ENCODE peak calls at places on chromosomes 12 and 14, in four cellular contexts. X is left ventricle myocardium inferior; D is keratinocyte; P is CD8-positive, alpha-beta T cell. O is an unnamed sample. For H3K36me3 and H3K4me1, the result is how much of the 10 kb centered on the place peaks cover.

GRCh38 chr14:39247256-39247655 is 13.5 kb downstream of the MIA2 start:
- DNase-seq in D (no peak), P (no peak), X (no peak), O (no peak)

GRCh38 chr12:72570601-72571000 is 298.4 kb downstream of the TRHDE start:
- DNase-seq in D (no peak), P (no peak), X (no peak), O (no peak)

GRCh38 chr12:132377147-132377546 is 47.8 kb upstream of the GALNT9 start:
- DNase-seq in P (no peak), X (no peak), D (no peak), O (no peak)

GRCh38 chr14:104096751-104097700 is 11.5 kb downstream of the ASPG start:
- DNase-seq in D (no peak), X (no peak), P (no peak), O (no peak)

GRCh38 chr14:74945261-74945851 is 10.0 kb downstream of the PGF start:
- DNase-seq in P (no peak), D (no peak), X (no peak), O (peak)

GRCh38 chr14:90489306-90489705 is 92.5 kb downstream of the CALM1 start:
- DNase-seq in P (no peak), X (no peak), D (no peak), O (no peak)

GRCh38 chr12:93319523-93320045 is 58.1 kb upstream of the NUDT4 start:
- DNase-seq in D (no peak), X (no peak), P (no peak), O (no peak)

GRCh38 chr12:78359530-78359929 is 505.0 kb upstream of the SYT1 start:
- DNase-seq in P (no peak), X (no peak), D (no peak), O (no peak)

GRCh38 chr12:69655616-69656336 is 43.3 kb downstream of the BEST3 start:
- DNase-seq in D (no peak), X (no peak), P (no peak), O (peak)

GRCh38 chr12:12051668-12052067 is 19.1 kb upstream of the BCL2L14 start:
- DNase-seq in D (no peak), X (no peak), P (no peak), O (no peak)

GRCh38 chr14:68623307-68623706 is 169.6 kb downstream of the ZFP36L1 start:
- DNase-seq in X (no peak), P (no peak), D (no peak), O (no peak)

GRCh38 chr14:23633160-23633701 is 2.9 kb upstream of the DHRS2 start:
- DNase-seq in D (no peak), X (no peak), P (no peak), O (no peak)

GRCh38 chr12:92340441-92341332 is 195.0 kb upstream of the BTG1 start:
- DNase-seq in P (no peak), D (peak), X (no peak), O (no peak)

GRCh38 chr14:73795974-73796373 is 55.7 kb upstream of the PTGR2 start:
- DNase-seq in D (no peak), P (no peak), X (no peak), O (peak)

GRCh38 chr14:68782091-68782981 is 10.5 kb downstream of the ZFP36L1 start:
- DNase-seq in P (peak), D (no peak), X (no peak), O (peak)

GRCh38 chr12:30862486-30862885 is 64.1 kb upstream of the TSPAN11 start:
- DNase-seq in P (no peak), X (peak), D (no peak), O (no peak)

GRCh38 chr12:4909397-4909733 is 340 bp upstream of the KCNA1 start:
- DNase-seq in X (no peak), D (no peak), P (no peak), O (no peak)

GRCh38 chr12:115983226-115983798 is 294.2 kb downstream of the MED13L start:
- DNase-seq in P (no peak), D (no peak), X (no peak), O (no peak)

GRCh38 chr12:127781336-127781735 is 485.6 kb upstream of the TMEM132C start:
- DNase-seq in X (no peak), D (no peak), P (no peak), O (no peak)

GRCh38 chr12:41983394-41983793 is 161.3 kb downstream of the GXYLT1 start:
- DNase-seq in P (no peak), D (no peak), X (no peak), O (no peak)

GRCh38 chr12:17383321-17383720 is 706.7 kb downstream of the RERGL start:
- DNase-seq in D (no peak), X (no peak), P (no peak), O (no peak)

GRCh38 chr14:89613260-89614008 is 196.4 kb upstream of the FOXN3 start:
- DNase-seq in X (no peak), D (no peak), P (no peak), O (no peak)

GRCh38 chr14:104940526-104941150 is 16.0 kb downstream of the PLD4 start:
- DNase-seq in D (no peak), X (no peak), P (no peak), O (no peak)

GRCh38 chr12:39277416-39277815 is 165.5 kb downstream of the KIF21A start:
- DNase-seq in D (no peak), P (no peak), X (no peak), O (no peak)

GRCh38 chr14:68627868-68628604 is 164.8 kb downstream of the ZFP36L1 start:
- DNase-seq in X (peak), D (peak), P (peak), O (peak)

GRCh38 chr12:3680919-3681594 is 71.9 kb downstream of the CRACR2A start:
- DNase-seq in D (no peak), X (peak), P (no peak), O (no peak)

GRCh38 chr14:88960528-88960927 is 136.1 kb downstream of the TTC8 start:
- DNase-seq in X (no peak), P (no peak), D (no peak), O (peak)

GRCh38 chr12:7994731-7995205 is 37.7 kb upstream of the FOXJ2 start:
- DNase-seq in P (no peak), X (no peak), D (peak), O (no peak)

GRCh38 chr12:95637471-95638155 is 86.3 kb upstream of the USP44 start:
- DNase-seq in D (no peak), X (no peak), P (no peak), O (no peak)

GRCh38 chr14:55389330-55389729 is 22.3 kb downstream of the ATG14 start:
- DNase-seq in X (no peak), D (no peak), P (no peak), O (no peak)

GRCh38 chr12:113688313-113688712 is 216.6 kb upstream of the LHX5 start:
- DNase-seq in X (no peak), D (no peak), P (no peak), O (no peak)

GRCh38 chr12:69070319-69071090 is 137.5 kb upstream of the CPM start:
- DNase-seq in X (peak), D (peak), P (peak), O (peak)

GRCh38 chr12:112506513-112507166 is 87.9 kb downstream of the PTPN11 start:
- DNase-seq in X (no peak), P (no peak), D (no peak), O (no peak)

GRCh38 chr14:72771561-72771960 is 122.3 kb downstream of the DPF3 start:
- DNase-seq in P (no peak), X (no peak), D (no peak), O (no peak)

GRCh38 chr12:84497819-84498218 is 414.8 kb downstream of the SLC6A15 start:
- DNase-seq in X (no peak), P (no peak), D (no peak), O (no peak)

GRCh38 chr14:52013984-52014600 is 24.7 kb downstream of the RTRAF start:
- DNase-seq in X (peak), D (no peak), P (no peak), O (no peak)

GRCh38 chr14:23299558-23299957 is 3.1 kb downstream of the PPP1R3E start:
- DNase-seq in X (no peak), P (no peak), D (no peak), O (no peak)

GRCh38 chr12:13211191-13211858 is 14.8 kb downstream of the EMP1 start:
- DNase-seq in D (no peak), P (no peak), X (no peak), O (no peak)

GRCh38 chr12:56713345-56713744 is 11.8 kb downstream of the NACA start:
- DNase-seq in D (no peak), P (no peak), X (no peak), O (no peak)
- H3K36me3 ChIP-seq in D (under half), P (under half), X (half or more), O (under half)

GRCh38 chr12:90995041-90995440 is 9.7 kb downstream of the EPYC start:
- DNase-seq in D (no peak), P (no peak), X (no peak), O (no peak)

GRCh38 chr12:90987101-90987500 is 17.7 kb downstream of the EPYC start:
- DNase-seq in P (no peak), D (peak), X (no peak), O (no peak)

GRCh38 chr12:90987520-90987919 is 17.3 kb downstream of the EPYC start:
- DNase-seq in X (no peak), P (no peak), D (no peak), O (no peak)

GRCh38 chr12:90989617-90990232 is 15.0 kb downstream of the EPYC start:
- DNase-seq in D (no peak), P (no peak), X (no peak), O (no peak)

GRCh38 chr12:90991952-90992465 is 12.8 kb downstream of the EPYC start:
- DNase-seq in X (no peak), P (no peak), D (no peak), O (no peak)
- H3K4me1 ChIP-seq in X (under half), P (under half), D (under half), O (under half)

GRCh38 chr12:124334266-124334665 is 39.4 kb downstream of the RFLNA start:
- DNase-seq in X (no peak), D (no peak), P (no peak), O (no peak)

GRCh38 chr12:124335426-124336183 is 40.7 kb downstream of the RFLNA start:
- DNase-seq in D (no peak), X (no peak), P (no peak), O (no peak)

GRCh38 chr12:124336184-124336437 is 41.2 kb downstream of the RFLNA start:
- DNase-seq in D (no peak), X (no peak), P (no peak), O (no peak)

GRCh38 chr12:124333724-124334123 is 38.8 kb downstream of the RFLNA start:
- DNase-seq in X (no peak), P (no peak), D (no peak), O (no peak)

DNA sequence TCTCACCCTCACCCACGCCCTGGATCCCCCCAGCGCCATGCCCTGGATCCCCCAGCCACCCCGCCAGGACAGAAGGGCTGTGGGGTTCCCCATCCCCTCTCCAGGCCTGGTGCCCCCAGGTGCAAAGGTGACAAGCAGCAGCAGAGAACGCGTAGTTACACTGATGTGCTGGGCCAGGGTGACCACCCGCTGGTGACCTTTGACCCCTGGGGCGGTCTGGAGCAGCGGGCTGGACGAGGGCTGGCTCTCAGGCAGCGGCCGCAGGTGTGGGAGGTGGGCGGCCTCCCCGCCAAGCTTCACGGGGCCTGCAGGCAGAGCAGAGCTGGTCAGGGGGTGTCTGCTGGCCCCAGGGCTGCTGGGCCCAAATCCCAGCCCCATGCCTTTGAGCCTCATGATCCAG is 40.1 kb downstream of the RFLNA start:
- DNase-seq in X (no peak), P (no peak), D (no peak), O (no peak)
- H3K36me3 ChIP-seq in X (half or more), P (under half), D (under half), O (under half)

GRCh38 chr12:9718968-9719367 is 13.9 kb downstream of the CLECL1 start:
- DNase-seq in X (no peak), D (no peak), P (no peak), O (no peak)

GRCh38 chr12:9711664-9712063 is 21.2 kb downstream of the CLECL1 start:
- DNase-seq in X (no peak), D (no peak), P (no peak), O (no peak)

GRCh38 chr12:9721394-9722092 is 11.4 kb downstream of the CLECL1 start:
- DNase-seq in D (no peak), X (no peak), P (no peak), O (no peak)

GRCh38 chr12:9719835-9720234 is 13.1 kb downstream of the CLECL1 start:
- DNase-seq in P (no peak), X (no peak), D (no peak), O (no peak)

GRCh38 chr12:9717070-9717925 is 15.6 kb downstream of the CLECL1 start:
- DNase-seq in P (no peak), D (no peak), X (no peak), O (no peak)
- H3K4me1 ChIP-seq in P (under half), D (under half), X (under half), O (under half)

GRCh38 chr12:55726911-55727310 is 1.9 kb downstream of the CD63 start:
- DNase-seq in X (no peak), P (no peak), D (no peak), O (no peak)
- H3K36me3 ChIP-seq in X (under half), P (under half), D (under half), O (under half)

GRCh38 chr12:6612652-6613014 is 5.5 kb upstream of the CHD4 start:
- DNase-seq in X (no peak), D (no peak), P (no peak), O (no peak)
- H3K4me1 ChIP-seq in X (under half), D (under half), P (under half), O (under half)

GRCh38 chr12:123748661-123749060 is 13.4 kb upstream of the DNAH10 start:
- DNase-seq in X (no peak), P (no peak), D (no peak), O (no peak)

GRCh38 chr12:123748171-123748570 is 13.9 kb upstream of the DNAH10 start:
- DNase-seq in P (no peak), X (no peak), D (no peak), O (no peak)

GRCh38 chr12:123750159-123750656 is 11.9 kb upstream of the DNAH10 start:
- DNase-seq in P (no peak), X (no peak), D (no peak), O (no peak)

GRCh38 chr12:123747309-123747708 is 14.8 kb upstream of the DNAH10 start:
- DNase-seq in D (no peak), P (no peak), X (no peak), O (no peak)

DNA sequence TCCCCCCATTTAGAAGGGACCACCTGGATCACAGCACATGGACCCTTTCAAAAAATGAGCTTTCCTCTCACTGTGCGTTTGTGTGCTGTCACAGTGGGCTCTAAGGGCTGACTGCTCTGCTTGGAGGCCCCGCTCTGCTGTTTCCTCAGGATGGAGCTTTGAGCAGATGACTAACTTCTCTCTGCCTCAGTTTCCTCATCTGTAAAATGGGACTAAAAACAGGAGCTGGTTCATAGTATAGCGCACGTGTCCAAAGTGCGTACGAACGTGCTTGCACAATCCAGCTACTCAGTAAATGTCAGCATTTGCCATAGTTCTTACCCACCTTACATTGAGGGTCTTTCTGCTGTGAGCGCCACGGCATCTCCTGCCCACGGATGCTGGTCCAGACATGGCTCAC is 12.7 kb upstream of the DNAH10 start:
- DNase-seq in D (no peak), P (no peak), X (no peak), O (no peak)
- H3K36me3 ChIP-seq in D (under half), P (under half), X (half or more), O (under half)

DNA sequence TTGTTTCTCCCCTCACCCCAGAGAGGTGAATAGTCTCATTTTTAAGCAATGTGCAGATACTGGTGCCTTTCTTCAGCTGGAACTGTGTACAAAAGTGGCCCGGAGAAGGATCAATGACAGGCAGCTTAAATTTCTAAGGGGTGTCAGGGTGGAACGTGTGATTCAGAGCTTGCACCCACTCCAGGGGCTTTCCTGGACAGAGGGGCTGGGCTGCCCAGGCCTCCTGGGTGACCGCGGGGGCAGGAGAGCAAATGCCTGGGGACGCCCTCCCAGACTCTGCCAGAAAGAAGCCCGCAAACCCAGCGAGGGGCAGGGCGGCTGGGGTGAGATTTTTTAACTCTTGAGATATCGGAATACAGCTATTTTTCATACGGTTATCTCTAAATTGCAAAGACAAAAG is 36.0 kb downstream of the NFKBIA start:
- DNase-seq in D (no peak), X (no peak), P (no peak), O (no peak)
- H3K4me1 ChIP-seq in D (under half), X (under half), P (half or more), O (under half)

GRCh38 chr12:51992246-51992645 is 14.5 kb upstream of the TAMALIN start:
- DNase-seq in D (no peak), X (no peak), P (no peak), O (no peak)
- H3K36me3 ChIP-seq in D (under half), X (half or more), P (under half), O (under half)

DNA sequence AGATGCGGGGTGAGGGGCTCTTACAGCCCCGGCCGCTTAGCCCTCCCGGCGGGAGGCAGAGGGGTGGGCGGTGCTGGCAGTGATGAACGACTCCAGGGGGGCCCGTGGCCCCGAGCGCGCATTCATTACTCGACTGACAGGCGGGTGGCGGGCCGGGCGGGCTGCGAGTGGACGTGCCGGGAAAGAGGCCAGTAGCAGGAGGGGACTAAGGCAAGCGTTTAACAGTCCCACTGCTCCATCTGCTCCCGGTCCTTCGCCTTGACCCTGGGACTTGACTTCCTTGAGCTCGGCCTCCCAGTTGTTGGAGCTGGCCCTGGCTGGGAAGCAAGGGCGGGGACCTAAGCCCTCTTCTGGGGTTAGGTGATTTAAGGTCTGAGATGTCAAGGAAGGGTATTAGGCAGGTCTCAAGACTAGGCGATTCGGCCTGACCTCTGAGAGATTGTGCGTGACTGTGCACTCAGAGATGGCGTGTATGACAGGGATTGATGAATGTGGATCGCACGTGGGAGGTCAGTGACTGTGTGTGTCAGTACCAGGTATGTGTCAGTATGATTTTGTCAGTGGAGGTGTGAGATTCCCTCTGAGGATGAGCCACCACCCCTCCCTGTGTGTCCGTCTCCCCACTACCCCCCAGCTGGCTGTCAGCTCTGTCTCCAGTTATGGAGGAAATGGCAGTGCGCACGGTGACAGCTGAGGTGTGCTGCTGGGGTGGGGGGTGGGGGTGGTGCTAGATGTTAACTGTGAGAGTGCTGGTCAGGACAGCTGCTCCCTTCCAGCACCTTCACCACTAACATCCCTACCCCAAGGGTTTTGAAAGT is 3.6 kb upstream of the DNAJC22 start:
- DNase-seq in P (peak), D (no peak), X (no peak), O (no peak)
- H3K4me1 ChIP-seq in P (half or more), D (under half), X (half or more), O (half or more)

O was measured in body of pancreas.